ENCODE peak calls at places on chromosomes 11 and 22, in seven cellular contexts. P, R, H, A, S, O and F are unnamed samples.

GRCh38 chr22:48138855-48139254 is 1376.4 kb downstream of the TBC1D22A start:
- DNase-seq in P (no peak), R (no peak), H (no peak), A (no peak), S (no peak), O (no peak), F (no peak)

GRCh38 chr11:9790703-9791102 is 126.8 kb downstream of the SWAP70 start:
- DNase-seq in P (no peak), R (no peak), H (no peak), A (no peak), S (no peak), O (no peak), F (peak; percentile 77)

GRCh38 chr22:17257578-17257977 is 38.3 kb upstream of the ADA2 start:
- DNase-seq in P (no peak), R (no peak), H (no peak), A (peak; percentile 67), S (peak; percentile 16), O (no peak), F (no peak)

GRCh38 chr22:44091021-44091721 is 67.1 kb downstream of the PARVB start:
- DNase-seq in P (no peak), R (no peak), H (peak; percentile 29), A (no peak), S (peak; percentile 18), O (no peak), F (peak; percentile 12)

GRCh38 chr22:35352214-35353111 is 28.4 kb upstream of the HMOX1 start:
- DNase-seq in P (no peak), R (no peak), H (no peak), A (no peak), S (peak; percentile 70), O (peak; percentile 80), F (peak; percentile 76)

GRCh38 chr11:28697920-28698827 is 590.0 kb downstream of the METTL15 start:
- DNase-seq in P (peak; percentile 47), R (peak; percentile 36), H (no peak), A (peak; percentile 55), S (no peak), O (peak; percentile 36), F (peak; percentile 22)

GRCh38 chr11:94563848-94564442 is 3.2 kb upstream of the PIWIL4 start:
- DNase-seq in P (no peak), R (no peak), H (no peak), A (no peak), S (no peak), O (no peak), F (no peak)

GRCh38 chr22:23565288-23565941 is 14.7 kb downstream of the IGLL1 start:
- DNase-seq in P (peak; percentile 27), R (no peak), H (no peak), A (peak; percentile 43), S (no peak), O (peak; percentile 27), F (no peak)

GRCh38 chr11:19951558-19952083 is 208.7 kb downstream of the DBX1 start:
- DNase-seq in P (peak; percentile 33), R (no peak), H (no peak), A (peak; percentile 47), S (peak; percentile 38), O (no peak), F (peak; percentile 27)

GRCh38 chr11:87473174-87473573 is 435.4 kb downstream of the TMEM135 start:
- DNase-seq in P (no peak), R (peak; percentile 21), H (no peak), A (no peak), S (no peak), O (no peak), F (no peak)

GRCh38 chr22:30089655-30089974 is 9.4 kb downstream of the HORMAD2 start:
- DNase-seq in P (no peak), R (no peak), H (no peak), A (no peak), S (no peak), O (no peak), F (no peak)

GRCh38 chr11:1827095-1827797 is 7.5 kb upstream of the SYT8 start:
- DNase-seq in P (no peak), R (peak; percentile 21), H (no peak), A (peak; percentile 86), S (no peak), O (peak; percentile 71), F (peak; percentile 46)

GRCh38 chr11:45796461-45796861 is 8.5 kb upstream of the SLC35C1 start:
- DNase-seq in P (no peak), R (no peak), H (no peak), A (no peak), S (no peak), O (no peak), F (no peak)

GRCh38 chr22:44003776-44004460 is 20.2 kb upstream of the PARVB start:
- DNase-seq in P (no peak), R (no peak), H (no peak), A (no peak), S (no peak), O (no peak), F (no peak)

GRCh38 chr22:37162221-37163095 is 12.7 kb upstream of the IL2RB start:
- DNase-seq in P (no peak), R (no peak), H (peak; percentile 59), A (no peak), S (peak; percentile 92), O (peak; percentile 49), F (no peak)

GRCh38 chr11:107370390-107370789 is 87.2 kb downstream of the CWF19L2 start:
- DNase-seq in P (no peak), R (no peak), H (no peak), A (no peak), S (no peak), O (no peak), F (peak; percentile 24)

GRCh38 chr22:26544489-26544888 is 32.2 kb upstream of the TFIP11 start:
- DNase-seq in P (no peak), R (no peak), H (no peak), A (no peak), S (no peak), O (no peak), F (no peak)

GRCh38 chr11:125591659-125592304 is 870 bp upstream of the STT3A start:
- DNase-seq in P (peak; percentile 18), R (no peak), H (no peak), A (peak; percentile 53), S (no peak), O (peak; percentile 37), F (peak; percentile 45)

GRCh38 chr11:33701302-33701701 is 676 bp upstream of the C11orf91 start:
- DNase-seq in P (no peak), R (no peak), H (no peak), A (no peak), S (peak; percentile 33), O (no peak), F (no peak)

GRCh38 chr11:120223793-120224192 is 13.0 kb downstream of the OAF start:
- DNase-seq in P (no peak), R (no peak), H (no peak), A (no peak), S (no peak), O (no peak), F (no peak)

GRCh38 chr11:108726077-108726800 is 61.4 kb downstream of the DDX10 start:
- DNase-seq in P (no peak), R (no peak), H (no peak), A (no peak), S (no peak), O (no peak), F (no peak)